ENCODE peak calls at places on chromosome 5, in six cellular contexts. Z is Panc1, M is stomach, Q is left lung, O is tibial nerve, E is gastrocnemius medialis. L is an unnamed sample.

GRCh38 chr5:156474251-156474650 is 147.3 kb downstream of the SGCD start:
- DNase-seq in Z (no peak), M (no peak), Q (no peak), O (no peak), E (peak; percentile 30), L (peak; percentile 29)

GRCh38 chr5:173451031-173451430 is 122.8 kb upstream of the STC2 start:
- DNase-seq in Z (no peak), M (no peak), Q (no peak), O (no peak), E (peak; percentile 41), L (no peak)

GRCh38 chr5:73119492-73120157 is 750 bp upstream of the TMEM171 start:
- DNase-seq in Z (no peak), M (peak; percentile 73), Q (peak; percentile 36), O (no peak), E (peak; percentile 85), L (no peak)

GRCh38 chr5:14309199-14309598 is 166.1 kb downstream of the TRIO start:
- DNase-seq in Z (no peak), M (no peak), Q (no peak), O (no peak), E (no peak), L (no peak)

GRCh38 chr5:9479361-9479760 is 66.5 kb downstream of the SEMA5A start:
- DNase-seq in Z (no peak), M (no peak), Q (no peak), O (no peak), E (no peak), L (no peak)

GRCh38 chr5:68112658-68113057 is 102.9 kb upstream of the PIK3R1 start:
- DNase-seq in Z (no peak), M (no peak), Q (no peak), O (no peak), E (no peak), L (no peak)

GRCh38 chr5:181167814-181168488 is 20.6 kb downstream of the OR2V2 start:
- DNase-seq in Z (no peak), M (no peak), Q (no peak), O (no peak), E (no peak), L (no peak)

GRCh38 chr5:66223637-66224036 is 79.5 kb downstream of the SREK1 start:
- DNase-seq in Z (no peak), M (no peak), Q (no peak), O (peak; percentile 33), E (no peak), L (peak; percentile 49)

GRCh38 chr5:138354926-138355378 is 2.5 kb downstream of the KDM3B start:
- DNase-seq in Z (no peak), M (no peak), Q (no peak), O (no peak), E (no peak), L (no peak)

GRCh38 chr5:149853019-149853648 is 91.5 kb downstream of the PDE6A start:
- DNase-seq in Z (peak; percentile 59), M (peak; percentile 80), Q (peak; percentile 62), O (peak; percentile 93), E (peak; percentile 78), L (peak; percentile 76)

GRCh38 chr5:95973793-95974325 is 12.2 kb upstream of the ELL2 start:
- DNase-seq in Z (no peak), M (no peak), Q (no peak), O (no peak), E (no peak), L (no peak)

GRCh38 chr5:72065751-72066255 is 41.5 kb upstream of the MAP1B start:
- DNase-seq in Z (no peak), M (no peak), Q (no peak), O (no peak), E (no peak), L (no peak)

GRCh38 chr5:5316333-5316732 is 106.1 kb upstream of the ICE1 start:
- DNase-seq in Z (no peak), M (no peak), Q (no peak), O (no peak), E (peak; percentile 32), L (no peak)

GRCh38 chr5:176833286-176833685 is 22.9 kb downstream of the UNC5A start:
- DNase-seq in Z (no peak), M (no peak), Q (no peak), O (no peak), E (no peak), L (no peak)
- H3K27me3 ChIP-seq in Z (peaks cover 10% of the 10 kb centered on the region), M (no peaks in the 10 kb centered on the region), Q (no peaks in the 10 kb centered on the region), O (peaks cover 10% of the 10 kb centered on the region), E (no peaks in the 10 kb centered on the region), L (no peaks in the 10 kb centered on the region)

GRCh38 chr5:172076783-172077244 is 70.4 kb upstream of the FBXW11 start:
- DNase-seq in Z (no peak), M (no peak), Q (no peak), O (no peak), E (no peak), L (no peak)
- H3K36me3 ChIP-seq in Z (no peaks in the 10 kb centered on the region), M (peaks cover 5% of the 10 kb centered on the region), Q (no peaks in the 10 kb centered on the region), O (peaks cover 70% of the 10 kb centered on the region), E (no peaks in the 10 kb centered on the region), L (no peaks in the 10 kb centered on the region)

GRCh38 chr5:178072749-178073148 is 40.6 kb upstream of the N4BP3 start:
- DNase-seq in Z (no peak), M (no peak), Q (no peak), O (no peak), E (no peak), L (no peak)

GRCh38 chr5:178068293-178068692 is 45.0 kb upstream of the N4BP3 start:
- DNase-seq in Z (no peak), M (no peak), Q (no peak), O (no peak), E (no peak), L (no peak)

GRCh38 chr5:178067705-178068104 is 45.6 kb upstream of the N4BP3 start:
- DNase-seq in Z (no peak), M (no peak), Q (no peak), O (no peak), E (no peak), L (no peak)

GRCh38 chr5:178071108-178071507 is 42.2 kb upstream of the N4BP3 start:
- DNase-seq in Z (no peak), M (no peak), Q (no peak), O (no peak), E (no peak), L (no peak)

DNA sequence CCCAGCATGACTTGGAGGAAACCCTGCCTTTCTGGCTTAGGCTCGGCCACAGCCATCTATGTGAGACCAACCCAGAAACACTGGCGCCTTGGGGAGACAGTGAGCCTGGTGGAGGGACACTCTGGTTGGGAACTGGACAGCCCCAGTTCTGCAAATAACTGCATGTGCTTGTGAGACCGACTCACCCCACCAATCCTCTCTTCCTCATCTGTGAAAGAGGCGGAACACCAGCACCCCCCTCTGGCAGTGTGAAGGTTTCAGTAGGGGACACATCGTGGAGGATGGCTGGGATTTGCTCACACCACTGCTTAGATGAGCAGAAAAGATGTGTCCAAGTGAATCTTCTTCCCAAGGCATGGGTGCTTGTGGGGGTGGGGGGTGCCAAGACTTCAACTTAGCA is 43.4 kb upstream of the N4BP3 start:
- DNase-seq in Z (no peak), M (no peak), Q (no peak), O (no peak), E (no peak), L (no peak)
- TF ChIP-seq CTCF in Z (peak; percentile 71), M (no peak), Q (no peak), O (no peak), E (no peak), L (no peak)

GRCh38 chr5:139745121-139745799 is 50.3 kb upstream of the PSD2 start:
- DNase-seq in Z (no peak), M (no peak), Q (peak; percentile 63), O (peak; percentile 20), E (peak; percentile 46), L (no peak)

GRCh38 chr5:139748505-139748826 is 47.1 kb upstream of the PSD2 start:
- DNase-seq in Z (no peak), M (no peak), Q (no peak), O (no peak), E (no peak), L (no peak)

GRCh38 chr5:139747583-139748504 is 47.8 kb upstream of the PSD2 start:
- DNase-seq in Z (no peak), M (peak; percentile 31), Q (peak; percentile 58), O (peak; percentile 32), E (no peak), L (no peak)

GRCh38 chr5:139745800-139746690 is 49.6 kb upstream of the PSD2 start:
- DNase-seq in Z (no peak), M (peak; percentile 62), Q (peak; percentile 54), O (peak; percentile 63), E (peak; percentile 79), L (peak; percentile 63)

GRCh38 chr5:139746691-139747582 is 48.7 kb upstream of the PSD2 start:
- DNase-seq in Z (no peak), M (peak; percentile 33), Q (no peak), O (no peak), E (no peak), L (peak; percentile 41)
- H3K27me3 ChIP-seq in Z (no peaks in the 10 kb centered on the region), M (no peaks in the 10 kb centered on the region), Q (peaks cover 35% of the 10 kb centered on the region), O (peaks cover 6% of the 10 kb centered on the region), E (peaks cover 22% of the 10 kb centered on the region), L (peaks cover 16% of the 10 kb centered on the region)

GRCh38 chr5:176319827-176320554 is 41.6 kb downstream of the KIAA1191 start:
- DNase-seq in Z (no peak), M (no peak), Q (no peak), O (no peak), E (no peak), L (no peak)
- H3K36me3 ChIP-seq in Z (no peaks in the 10 kb centered on the region), M (peaks cover 25% of the 10 kb centered on the region), Q (no peaks in the 10 kb centered on the region), O (peaks cover 55% of the 10 kb centered on the region), E (no peaks in the 10 kb centered on the region), L (no peaks in the 10 kb centered on the region)